ENCODE peak calls at places on chromosomes 7 and 10, in ten cellular contexts. C, I, L, X, Y, W, S, Z, K and P are unnamed samples.

GRCh38 chr7:45610019-45610418 is 35.9 kb downstream of the ADCY1 start:
- DNase-seq in C (no peak), I (no peak), L (no peak), X (no peak), Y (no peak), W (no peak), S (no peak), Z (no peak), K (no peak), P (no peak)

GRCh38 chr10:93437000-93437945 is 44.9 kb downstream of the MYOF start:
- DNase-seq in C (peak; percentile 41), I (peak; percentile 88), L (peak; percentile 24), X (peak; percentile 100), Y (peak; percentile 99), W (peak; percentile 99), S (peak; percentile 99), Z (no peak), K (no peak), P (peak; percentile 95)

GRCh38 chr10:79053481-79054202 is 15.1 kb upstream of the ZMIZ1 start:
- DNase-seq in C (peak; percentile 16), I (no peak), L (no peak), X (no peak), Y (no peak), W (no peak), S (no peak), Z (no peak), K (no peak), P (no peak)

GRCh38 chr7:133197972-133198544 is 54.8 kb upstream of the EXOC4 start:
- DNase-seq in C (no peak), I (no peak), L (no peak), X (no peak), Y (no peak), W (no peak), S (no peak), Z (no peak), K (no peak), P (no peak)

GRCh38 chr7:441713-442421 is 77.8 kb downstream of the PDGFA start:
- DNase-seq in C (no peak), I (no peak), L (no peak), X (no peak), Y (no peak), W (no peak), S (no peak), Z (no peak), K (no peak), P (no peak)

GRCh38 chr10:119415536-119416527 is 126.7 kb downstream of the RGS10 start:
- DNase-seq in C (no peak), I (no peak), L (no peak), X (no peak), Y (no peak), W (no peak), S (no peak), Z (no peak), K (no peak), P (no peak)

GRCh38 chr7:131285558-131285957 is 42.1 kb upstream of the MKLN1 start:
- DNase-seq in C (no peak), I (no peak), L (no peak), X (no peak), Y (peak; percentile 19), W (peak; percentile 100), S (no peak), Z (no peak), K (no peak), P (no peak)

GRCh38 chr7:129781856-129782256 is 170.3 kb downstream of the NRF1 start:
- DNase-seq in C (peak; percentile 92), I (no peak), L (no peak), X (no peak), Y (no peak), W (no peak), S (no peak), Z (no peak), K (no peak), P (no peak)